ENCODE peak calls at places on chromosome 18, in seven cellular contexts. W is Karpas-422, I is hypothalamus, H is HFFc6, J is AG09309, L is brain microvascular endothelial cell, M is upper lobe of right lung. Z is an unnamed sample.

GRCh38 chr18:6015364-6015763 is 120.0 kb upstream of the TMEM200C start:
- DNase-seq in M (no peak), H (no peak), J (no peak), L (no peak), I (no peak), W (no peak), Z (no peak)

GRCh38 chr18:54794819-54795218 is 33.5 kb upstream of the RAB27B start:
- DNase-seq in H (no peak), W (no peak), L (no peak), J (no peak), M (no peak), I (no peak), Z (no peak)

GRCh38 chr18:9516437-9517064 is 41.2 kb downstream of the RALBP1 start:
- DNase-seq in J (no peak), H (peak; percentile 39), W (peak; percentile 83), I (no peak), M (no peak), L (no peak), Z (no peak)

GRCh38 chr18:27363918-27364317 is 178.8 kb upstream of the CHST9 start:
- DNase-seq in W (peak; percentile 41), L (no peak), H (no peak), M (no peak), I (no peak), J (no peak), Z (no peak)

GRCh38 chr18:74255022-74255658 is 36.6 kb downstream of the CYB5A start:
- DNase-seq in M (no peak), J (peak; percentile 60), W (no peak), H (no peak), L (no peak), I (no peak), Z (no peak)

GRCh38 chr18:8752329-8752728 is 47.0 kb downstream of the MTCL1 start:
- DNase-seq in I (no peak), J (no peak), W (no peak), H (peak; percentile 26), M (no peak), L (no peak), Z (no peak)

GRCh38 chr18:63322908-63323634 is 3.5 kb upstream of the BCL2 start:
- DNase-seq in W (peak; percentile 93), L (peak; percentile 51), M (no peak), I (peak; percentile 53), J (peak; percentile 32), H (peak; percentile 52), Z (peak; percentile 86)

GRCh38 chr18:48915621-48916425 is 34.9 kb downstream of the SMAD7 start:
- DNase-seq in I (no peak), J (no peak), L (no peak), H (no peak), M (no peak), W (no peak), Z (peak; percentile 31)

GRCh38 chr18:5600376-5601071 is 56.7 kb upstream of the EPB41L3 start:
- DNase-seq in I (no peak), M (no peak), J (no peak), H (no peak), W (peak; percentile 64), L (no peak), Z (no peak)

GRCh38 chr18:52617931-52618330 is 277.9 kb downstream of the DCC start:
- DNase-seq in H (no peak), I (no peak), L (no peak), M (no peak), J (no peak), W (no peak), Z (no peak)

GRCh38 chr18:36628435-36629094 is 200.2 kb downstream of the TPGS2 start:
- DNase-seq in J (peak; percentile 63), H (peak; percentile 72), M (no peak), I (no peak), W (no peak), L (peak; percentile 43), Z (no peak)

GRCh38 chr18:8106603-8107002 is 502.6 kb upstream of the RAB12 start:
- DNase-seq in J (no peak), M (no peak), W (no peak), I (no peak), H (no peak), L (no peak), Z (no peak)

GRCh38 chr18:48123965-48124364 is 193.5 kb upstream of the SMAD2 start:
- DNase-seq in L (no peak), J (no peak), I (no peak), M (no peak), H (no peak), W (no peak), Z (no peak)

Z was measured in Peyer's patch.